ENCODE peak calls at places on chromosomes 12 and 14, in four cellular contexts. One of them, this sample, is unnamed.

GRCh38 chr12:39919790-39920189 is 186.1 kb downstream of the SLC2A13 start:
- DNase-seq in omental fat pad: no peak
- DNase-seq in stimulated activated CD4-positive, alpha-beta T cell treated with anti-CD3 and anti-CD28 coated beads, Interleukin-4, amount 100 ng/mL, for 4 hours: no peak
- DNase-seq in NCI-H1105 treated with DMSO at 0.1 percent for 48 hours: no peak
- DNase-seq in this sample: no peak

GRCh38 chr12:47742253-47742825 is 16.3 kb downstream of the RAPGEF3 start:
- DNase-seq in omental fat pad: peak
- DNase-seq in stimulated activated CD4-positive, alpha-beta T cell treated with anti-CD3 and anti-CD28 coated beads, Interleukin-4, amount 100 ng/mL, for 4 hours: peak
- DNase-seq in NCI-H1105 treated with DMSO at 0.1 percent for 48 hours: peak
- DNase-seq in this sample: no peak

GRCh38 chr12:18971932-18972331 is 157.6 kb upstream of the PLEKHA5 start:
- DNase-seq in omental fat pad: no peak
- DNase-seq in stimulated activated CD4-positive, alpha-beta T cell treated with anti-CD3 and anti-CD28 coated beads, Interleukin-4, amount 100 ng/mL, for 4 hours: no peak
- DNase-seq in NCI-H1105 treated with DMSO at 0.1 percent for 48 hours: no peak
- DNase-seq in this sample: no peak

GRCh38 chr12:38844237-38844636 is 61.2 kb downstream of the CPNE8 start:
- DNase-seq in omental fat pad: no peak
- DNase-seq in stimulated activated CD4-positive, alpha-beta T cell treated with anti-CD3 and anti-CD28 coated beads, Interleukin-4, amount 100 ng/mL, for 4 hours: no peak
- DNase-seq in NCI-H1105 treated with DMSO at 0.1 percent for 48 hours: no peak
- DNase-seq in this sample: no peak

GRCh38 chr12:5201554-5202243 is 158.0 kb downstream of the KCNA5 start:
- DNase-seq in omental fat pad: no peak
- DNase-seq in stimulated activated CD4-positive, alpha-beta T cell treated with anti-CD3 and anti-CD28 coated beads, Interleukin-4, amount 100 ng/mL, for 4 hours: no peak
- DNase-seq in NCI-H1105 treated with DMSO at 0.1 percent for 48 hours: peak
- DNase-seq in this sample: no peak

GRCh38 chr14:52307870-52308269 is 6.2 kb upstream of the PTGER2 start:
- DNase-seq in omental fat pad: no peak
- DNase-seq in stimulated activated CD4-positive, alpha-beta T cell treated with anti-CD3 and anti-CD28 coated beads, Interleukin-4, amount 100 ng/mL, for 4 hours: no peak
- DNase-seq in NCI-H1105 treated with DMSO at 0.1 percent for 48 hours: no peak
- DNase-seq in this sample: no peak

GRCh38 chr12:119772431-119772830 is 104.5 kb downstream of the PRKAB1 start:
- DNase-seq in omental fat pad: no peak
- DNase-seq in stimulated activated CD4-positive, alpha-beta T cell treated with anti-CD3 and anti-CD28 coated beads, Interleukin-4, amount 100 ng/mL, for 4 hours: no peak
- DNase-seq in NCI-H1105 treated with DMSO at 0.1 percent for 48 hours: no peak
- DNase-seq in this sample: no peak

GRCh38 chr12:110279976-110280783 is 867 bp upstream of the ATP2A2 start:
- DNase-seq in omental fat pad: no peak
- DNase-seq in stimulated activated CD4-positive, alpha-beta T cell treated with anti-CD3 and anti-CD28 coated beads, Interleukin-4, amount 100 ng/mL, for 4 hours: peak
- DNase-seq in NCI-H1105 treated with DMSO at 0.1 percent for 48 hours: peak
- DNase-seq in this sample: no peak

GRCh38 chr12:130775953-130776856 is 60.1 kb upstream of the RIMBP2 start:
- DNase-seq in omental fat pad: no peak
- DNase-seq in stimulated activated CD4-positive, alpha-beta T cell treated with anti-CD3 and anti-CD28 coated beads, Interleukin-4, amount 100 ng/mL, for 4 hours: peak
- DNase-seq in NCI-H1105 treated with DMSO at 0.1 percent for 48 hours: no peak
- DNase-seq in this sample: peak

GRCh38 chr12:48972213-48973021 is 882 bp upstream of the WNT10B start:
- DNase-seq in omental fat pad: no peak
- DNase-seq in stimulated activated CD4-positive, alpha-beta T cell treated with anti-CD3 and anti-CD28 coated beads, Interleukin-4, amount 100 ng/mL, for 4 hours: no peak
- DNase-seq in NCI-H1105 treated with DMSO at 0.1 percent for 48 hours: no peak
- DNase-seq in this sample: no peak

GRCh38 chr12:106704081-106704480 is 70.4 kb upstream of the RIC8B start:
- DNase-seq in omental fat pad: no peak
- DNase-seq in stimulated activated CD4-positive, alpha-beta T cell treated with anti-CD3 and anti-CD28 coated beads, Interleukin-4, amount 100 ng/mL, for 4 hours: no peak
- DNase-seq in NCI-H1105 treated with DMSO at 0.1 percent for 48 hours: no peak
- DNase-seq in this sample: no peak